ENCODE peak calls at places on chromosomes 16 and 17, in five cellular contexts. I is right lobe of liver, P is A549, Z is lower leg skin, T is foreskin keratinocyte. C is an unnamed sample.

GRCh38 chr17:73334771-73335513 is 23.1 kb upstream of the CDC42EP4 start:
- DNase-seq in I (no peak), P (no peak), Z (no peak), T (no peak), C (no peak)

GRCh38 chr17:40903129-40903847 is 18.2 kb upstream of the KRT20 start:
- DNase-seq in I (no peak), P (peak), Z (no peak), T (peak), C (no peak)

GRCh38 chr17:31313982-31314787 is at the start of gene EVI2B:
- DNase-seq in I (no peak), P (no peak), Z (no peak), T (peak), C (no peak)

GRCh38 chr17:7703584-7704574 is 1.1 kb upstream of the EFNB3 start:
- DNase-seq in I (no peak), P (peak), Z (no peak), T (no peak), C (no peak)

GRCh38 chr17:54426287-54426886 is 474.3 kb upstream of the TOM1L1 start:
- DNase-seq in I (no peak), P (peak), Z (no peak), T (no peak), C (no peak)

GRCh38 chr16:73202176-73202729 is 154.3 kb upstream of the ZFHX3 start:
- DNase-seq in I (peak), P (no peak), Z (no peak), T (no peak), C (peak)

GRCh38 chr16:47578573-47578972 is 117.4 kb downstream of the PHKB start:
- DNase-seq in I (no peak), P (no peak), Z (no peak), T (peak), C (no peak)

GRCh38 chr17:9644910-9645751 is at the start of gene USP43:
- DNase-seq in I (peak), P (peak), Z (no peak), T (peak), C (no peak)

GRCh38 chr17:82679586-82680465 is 18.7 kb downstream of the RAB40B start:
- DNase-seq in I (no peak), P (no peak), Z (no peak), T (no peak), C (no peak)

DNA sequence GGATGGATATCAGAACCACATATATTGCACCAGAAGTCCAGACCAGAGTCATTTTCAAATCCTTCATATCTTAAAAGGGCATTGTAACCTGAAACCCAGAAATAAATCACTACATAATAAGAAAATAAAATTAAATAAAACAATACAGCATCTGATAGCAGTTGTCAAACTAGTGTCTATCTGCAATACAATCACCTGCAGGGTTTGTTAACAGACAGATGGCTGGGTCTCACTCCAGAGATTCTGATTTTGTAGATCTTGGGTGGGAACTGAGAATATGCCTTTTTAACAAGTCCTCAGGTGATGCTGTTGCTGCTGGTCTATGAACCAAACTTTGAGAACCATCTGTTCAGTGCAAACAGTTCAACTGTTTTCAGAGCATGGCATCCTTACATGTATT is 37.6 kb downstream of the NME2 start:
- DNase-seq in I (no peak), P (no peak), Z (no peak), T (no peak), C (no peak)
- TF ChIP-seq CTCF in I (no peak), P (no peak), Z (no peak), T (no peak), C (no peak)

GRCh38 chr16:75695708-75696107 is 5.6 kb downstream of the DUXB start:
- DNase-seq in I (no peak), P (peak), Z (no peak), T (no peak), C (no peak)
- TF ChIP-seq CTCF in I (no peak), P (peak), Z (no peak), T (peak), C (no peak)

GRCh38 chr16:27698266-27698665 is 148.3 kb downstream of the KATNIP start:
- DNase-seq in I (no peak), P (no peak), Z (no peak), T (no peak), C (no peak)
- TF ChIP-seq CTCF in I (no peak), P (peak), Z (no peak), T (peak), C (peak)

DNA sequence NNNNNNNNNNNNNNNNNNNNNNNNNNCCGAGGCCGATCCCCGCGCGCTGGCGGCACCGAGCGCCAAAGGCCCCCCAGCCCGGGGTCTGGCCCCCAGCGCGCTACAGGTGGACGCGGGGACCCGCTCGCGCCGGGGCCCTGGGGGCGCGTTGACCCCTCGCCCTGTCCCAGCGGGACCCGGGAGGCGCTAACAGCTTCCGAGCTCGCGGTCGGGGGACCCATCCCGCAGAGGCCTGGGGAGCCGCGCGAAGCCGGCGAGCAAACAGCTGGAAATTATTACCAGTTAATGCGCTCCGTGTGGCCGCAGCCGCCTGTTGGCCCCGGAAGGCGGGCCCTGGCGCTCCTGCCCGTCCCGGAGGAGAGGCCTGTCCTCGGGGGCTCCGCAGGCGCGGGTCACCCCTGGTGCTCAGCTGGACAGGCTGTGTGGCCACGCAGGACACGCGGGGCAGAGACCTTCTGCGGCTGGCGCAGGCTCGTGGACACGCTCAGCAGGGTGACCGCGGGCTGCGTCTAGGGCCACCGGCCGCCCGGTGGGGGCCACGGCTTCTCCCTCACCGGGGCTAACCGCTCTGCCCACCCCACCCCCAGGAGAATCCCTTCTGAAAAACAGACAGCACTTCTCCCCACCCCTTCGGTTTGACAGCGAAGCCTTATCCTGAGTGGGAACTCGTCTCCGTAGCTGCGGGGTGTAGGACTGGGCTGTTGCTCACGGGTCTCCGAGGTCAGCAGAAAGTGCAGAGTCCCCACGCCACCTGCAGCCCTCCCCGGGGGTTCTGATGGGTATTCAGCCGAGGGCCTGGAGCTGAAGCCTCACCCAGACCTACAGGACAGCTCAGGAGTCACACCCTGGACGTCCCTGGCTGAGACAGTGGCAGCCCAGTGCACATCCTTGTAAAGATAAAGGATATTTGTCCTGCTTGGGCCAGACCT is 138.7 kb upstream of the RPH3AL start:
- DNase-seq in I (no peak), P (peak), Z (no peak), T (no peak), C (no peak)
- TF ChIP-seq CTCF in I (no peak), P (no peak), Z (no peak), T (no peak), C (peak)

DNA sequence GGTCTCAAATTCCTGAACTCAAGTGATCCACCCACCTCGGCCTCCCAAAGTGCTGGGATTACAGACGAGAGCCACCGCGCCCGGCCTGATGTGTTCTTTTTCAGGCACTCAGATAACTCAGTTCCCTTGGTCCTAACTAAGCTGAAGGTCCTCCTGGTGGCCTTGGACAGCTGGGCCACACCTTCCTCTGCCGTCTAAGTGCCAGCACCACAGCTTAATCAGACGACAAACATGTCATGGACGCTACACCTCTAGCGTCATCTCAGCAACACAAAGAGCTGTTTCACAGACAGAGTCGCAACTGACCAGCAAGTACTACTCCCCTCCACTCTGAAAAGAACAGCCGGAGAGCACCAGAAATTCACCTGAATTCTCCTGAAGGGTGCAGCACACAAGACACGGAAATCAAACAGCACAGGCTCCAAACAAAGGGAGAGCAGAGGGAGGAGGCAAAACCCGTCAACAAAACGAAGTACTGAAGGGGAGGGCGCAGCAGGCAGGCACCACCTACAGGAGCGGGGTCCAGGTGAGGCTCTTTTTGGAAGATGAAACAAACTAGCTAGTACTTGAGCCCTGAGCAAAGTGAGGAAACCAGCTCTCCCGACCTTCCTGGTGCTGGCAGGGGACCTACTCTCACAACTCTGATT is 4.4 kb downstream of the TRAP1 start:
- DNase-seq in I (no peak), P (no peak), Z (no peak), T (no peak), C (no peak)
- TF ChIP-seq CTCF in I (no peak), P (no peak), Z (no peak), T (no peak), C (no peak)

GRCh38 chr16:3881499-3881995 is 1.0 kb upstream of the CREBBP start:
- DNase-seq in I (no peak), P (no peak), Z (peak), T (no peak), C (no peak)

GRCh38 chr16:3880623-3881498 is at the start of gene CREBBP:
- DNase-seq in I (peak), P (peak), Z (peak), T (no peak), C (no peak)

GRCh38 chr16:3878610-3879009 is 1.9 kb downstream of the CREBBP start:
- DNase-seq in I (no peak), P (no peak), Z (no peak), T (no peak), C (no peak)

GRCh38 chr16:3879258-3879886 is 1.1 kb downstream of the CREBBP start:
- DNase-seq in I (peak), P (no peak), Z (no peak), T (no peak), C (no peak)

DNA sequence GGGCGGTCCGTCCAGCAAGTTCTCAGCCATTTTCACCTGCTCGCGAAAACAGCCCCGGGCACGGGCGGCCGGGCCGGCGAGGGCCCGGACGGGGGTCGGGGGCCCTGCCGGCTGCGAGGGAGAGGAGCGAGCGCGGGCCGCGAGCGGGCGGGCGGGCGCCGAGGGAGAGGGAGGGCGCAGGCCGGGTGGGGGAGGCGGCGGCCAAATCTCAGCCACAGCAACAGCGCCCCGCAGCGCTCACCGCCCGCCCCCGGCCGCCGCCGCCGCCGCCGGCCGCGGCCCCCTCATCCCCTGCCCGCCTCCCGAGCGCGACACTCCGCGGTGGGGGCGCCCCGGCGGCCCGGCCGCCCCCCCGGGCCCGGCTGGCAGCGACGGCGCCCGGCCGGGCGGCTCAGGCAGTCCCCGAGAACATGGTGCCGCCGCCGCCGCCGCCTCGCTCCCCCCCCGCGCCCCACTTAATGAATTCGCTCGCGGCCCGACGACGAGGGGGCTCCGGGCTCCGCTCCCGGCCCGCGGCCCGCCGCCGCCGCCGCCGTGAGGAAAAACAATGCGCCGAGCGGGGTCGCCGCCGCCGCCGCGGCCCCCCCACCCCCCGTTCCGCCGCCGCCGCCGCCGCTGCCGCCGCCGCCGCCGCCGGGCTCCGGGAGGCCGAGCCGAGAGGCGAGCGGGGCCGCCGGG is 487 bp downstream of the CREBBP start:
- DNase-seq in I (peak), P (peak), Z (peak), T (no peak), C (no peak)
- TF ChIP-seq CTCF in I (no peak), P (peak), Z (no peak), T (peak), C (peak)

GRCh38 chr17:15261063-15261817 is 3.9 kb downstream of the PMP22 start:
- DNase-seq in I (peak), P (peak), Z (no peak), T (no peak), C (no peak)
- TF ChIP-seq CTCF in I (no peak), P (peak), Z (no peak), T (no peak), C (peak)

DNA sequence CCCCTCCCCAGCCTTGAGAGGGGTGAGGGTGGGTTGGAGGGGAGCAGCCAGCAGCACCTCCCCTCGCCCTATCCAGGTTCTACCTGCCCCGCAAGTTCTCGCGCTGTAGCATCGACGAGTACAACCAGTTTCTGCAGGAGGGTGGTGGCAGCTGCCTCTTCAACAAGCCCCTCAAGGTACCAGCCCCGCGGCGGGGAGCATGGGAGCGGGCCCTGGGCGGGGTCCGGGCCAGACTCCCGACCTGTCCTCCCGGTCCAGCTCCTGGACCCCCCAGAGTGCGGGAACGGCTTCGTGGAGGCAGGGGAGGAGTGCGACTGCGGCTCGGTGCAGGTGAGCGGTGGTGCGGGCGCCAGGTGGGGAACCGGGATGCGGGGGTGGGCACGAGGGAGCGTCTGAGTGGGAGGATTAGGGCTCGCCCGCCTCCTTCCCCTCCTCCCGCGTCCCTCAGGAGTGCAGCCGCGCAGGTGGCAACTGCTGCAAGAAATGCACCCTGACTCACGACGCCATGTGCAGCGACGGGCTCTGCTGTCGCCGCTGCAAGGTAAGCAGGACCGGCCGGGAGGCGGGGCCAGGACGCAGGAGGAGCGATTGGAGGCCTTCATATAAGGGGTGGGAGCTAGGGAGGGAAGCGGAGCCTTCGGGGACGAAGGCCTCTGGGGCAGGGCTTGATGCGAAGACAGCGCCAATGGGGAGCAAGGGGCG is 16.5 kb downstream of the ADAM11 start:
- DNase-seq in I (peak), P (peak), Z (peak), T (peak), C (peak)
- TF ChIP-seq CTCF in I (no peak), P (peak), Z (no peak), T (no peak), C (no peak)

DNA sequence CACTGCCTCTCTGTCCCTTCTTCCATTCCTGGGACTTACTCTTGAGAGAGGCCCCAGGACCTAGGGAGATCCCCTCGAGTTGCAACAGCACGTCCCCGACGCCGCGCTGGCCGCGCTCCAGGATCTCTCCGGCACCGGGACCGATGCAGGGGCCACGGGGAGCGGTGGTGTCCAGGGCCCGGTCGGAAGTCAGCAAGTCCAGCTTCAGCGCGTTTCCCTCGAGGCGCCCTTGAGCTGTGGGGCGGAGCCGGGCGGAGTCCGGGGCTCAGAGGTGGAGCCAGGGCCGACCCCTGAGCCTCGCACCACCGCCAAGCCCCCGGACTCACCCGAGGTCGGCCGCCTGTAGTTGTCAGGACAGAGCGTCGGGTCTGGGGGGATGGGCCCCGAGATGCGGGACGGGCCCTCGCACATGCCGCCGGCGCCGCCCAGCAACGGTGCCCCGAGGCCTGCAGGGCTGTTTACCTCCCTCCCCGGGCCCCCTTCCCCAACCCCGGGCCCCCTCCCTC is 465 bp downstream of the ENKD1 start:
- DNase-seq in I (no peak), P (no peak), Z (no peak), T (no peak), C (no peak)
- TF ChIP-seq CTCF in I (no peak), P (no peak), Z (no peak), T (no peak), C (no peak)

C was measured in AG04449.